ENCODE peak calls at places on chromosomes 11 and 22, in ten cellular contexts. One of them, this sample, is unnamed.

GRCh38 chr22:41237036-41237706 is 3.6 kb downstream of the CHADL start:
- DNase-seq in lower leg skin: peak
- DNase-seq in endothelial cell: no peak
- DNase-seq in astrocyte: no peak
- DNase-seq in pancreas: peak
- DNase-seq in PC-3: no peak
- DNase-seq in RWPE1: no peak
- DNase-seq in nephron progenitor cell: no peak
- DNase-seq in HFFc6: no peak
- DNase-seq in neural progenitor cell: no peak
- DNase-seq in this sample: no peak

GRCh38 chr11:61542024-61542461 is 33.5 kb downstream of the LRRC10B start:
- DNase-seq in lower leg skin: no peak
- DNase-seq in endothelial cell: no peak
- DNase-seq in astrocyte: no peak
- DNase-seq in pancreas: no peak
- DNase-seq in PC-3: no peak
- DNase-seq in RWPE1: no peak
- DNase-seq in nephron progenitor cell: no peak
- DNase-seq in HFFc6: no peak
- DNase-seq in neural progenitor cell: no peak
- DNase-seq in this sample: no peak

GRCh38 chr11:13329670-13330401 is 52.2 kb downstream of the BMAL1 start:
- DNase-seq in lower leg skin: no peak
- DNase-seq in endothelial cell: no peak
- DNase-seq in astrocyte: peak
- DNase-seq in pancreas: no peak
- DNase-seq in PC-3: peak
- DNase-seq in RWPE1: peak
- DNase-seq in nephron progenitor cell: no peak
- DNase-seq in HFFc6: no peak
- DNase-seq in neural progenitor cell: no peak
- DNase-seq in this sample: peak

GRCh38 chr22:39468487-39469325 is 11.9 kb downstream of the MGAT3 start:
- DNase-seq in lower leg skin: no peak
- DNase-seq in endothelial cell: no peak
- DNase-seq in astrocyte: no peak
- DNase-seq in pancreas: no peak
- DNase-seq in PC-3: no peak
- DNase-seq in RWPE1: no peak
- DNase-seq in nephron progenitor cell: no peak
- DNase-seq in HFFc6: no peak
- DNase-seq in neural progenitor cell: no peak
- DNase-seq in this sample: no peak

GRCh38 chr11:92605667-92606066 is 363.8 kb upstream of the MTNR1B start:
- DNase-seq in lower leg skin: no peak
- DNase-seq in endothelial cell: no peak
- DNase-seq in astrocyte: no peak
- DNase-seq in pancreas: no peak
- DNase-seq in PC-3: no peak
- DNase-seq in RWPE1: no peak
- DNase-seq in nephron progenitor cell: no peak
- DNase-seq in HFFc6: no peak
- DNase-seq in neural progenitor cell: no peak
- DNase-seq in this sample: no peak

GRCh38 chr11:48055292-48056132 is 75.2 kb downstream of the PTPRJ start:
- DNase-seq in lower leg skin: no peak
- DNase-seq in endothelial cell: no peak
- DNase-seq in astrocyte: peak
- DNase-seq in pancreas: no peak
- DNase-seq in PC-3: peak
- DNase-seq in RWPE1: no peak
- DNase-seq in nephron progenitor cell: peak
- DNase-seq in HFFc6: no peak
- DNase-seq in neural progenitor cell: no peak
- DNase-seq in this sample: peak

GRCh38 chr11:44016546-44017442 is 31.0 kb upstream of the ACCSL start:
- DNase-seq in lower leg skin: peak
- DNase-seq in endothelial cell: no peak
- DNase-seq in astrocyte: no peak
- DNase-seq in pancreas: no peak
- DNase-seq in PC-3: no peak
- DNase-seq in RWPE1: no peak
- DNase-seq in nephron progenitor cell: no peak
- DNase-seq in HFFc6: no peak
- DNase-seq in neural progenitor cell: no peak
- DNase-seq in this sample: no peak

GRCh38 chr11:75350743-75351540 is 519 bp downstream of the ARRB1 start:
- DNase-seq in lower leg skin: peak
- DNase-seq in endothelial cell: peak
- DNase-seq in astrocyte: peak
- DNase-seq in pancreas: peak
- DNase-seq in PC-3: peak
- DNase-seq in RWPE1: no peak
- DNase-seq in nephron progenitor cell: peak
- DNase-seq in HFFc6: no peak
- DNase-seq in neural progenitor cell: peak
- DNase-seq in this sample: no peak

GRCh38 chr11:2665747-2666710 is 33.8 kb downstream of the KCNQ1OT1 start:
- DNase-seq in lower leg skin: peak
- DNase-seq in endothelial cell: no peak
- DNase-seq in astrocyte: peak
- DNase-seq in pancreas: peak
- DNase-seq in PC-3: no peak
- DNase-seq in RWPE1: no peak
- DNase-seq in nephron progenitor cell: no peak
- DNase-seq in HFFc6: no peak
- DNase-seq in neural progenitor cell: no peak
- DNase-seq in this sample: no peak

GRCh38 chr22:28855355-28856094 is 27.8 kb upstream of the ZNRF3 start:
- DNase-seq in lower leg skin: no peak
- DNase-seq in endothelial cell: peak
- DNase-seq in astrocyte: peak
- DNase-seq in pancreas: no peak
- DNase-seq in PC-3: peak
- DNase-seq in RWPE1: peak
- DNase-seq in nephron progenitor cell: peak
- DNase-seq in HFFc6: peak
- DNase-seq in neural progenitor cell: peak
- DNase-seq in this sample: peak

GRCh38 chr11:72257551-72257950 is 13.6 kb upstream of the PHOX2A start:
- DNase-seq in lower leg skin: no peak
- DNase-seq in endothelial cell: no peak
- DNase-seq in astrocyte: no peak
- DNase-seq in pancreas: no peak
- DNase-seq in PC-3: no peak
- DNase-seq in RWPE1: no peak
- DNase-seq in nephron progenitor cell: no peak
- DNase-seq in HFFc6: no peak
- DNase-seq in neural progenitor cell: no peak
- DNase-seq in this sample: no peak

GRCh38 chr11:108895579-108896480 is 231.0 kb downstream of the DDX10 start:
- DNase-seq in lower leg skin: no peak
- DNase-seq in endothelial cell: no peak
- DNase-seq in astrocyte: peak
- DNase-seq in pancreas: no peak
- DNase-seq in PC-3: peak
- DNase-seq in RWPE1: peak
- DNase-seq in nephron progenitor cell: no peak
- DNase-seq in HFFc6: peak
- DNase-seq in neural progenitor cell: no peak
- DNase-seq in this sample: no peak

GRCh38 chr11:30282289-30282631 is 40.6 kb upstream of the ARL14EP start:
- DNase-seq in lower leg skin: no peak
- DNase-seq in endothelial cell: peak
- DNase-seq in astrocyte: no peak
- DNase-seq in pancreas: no peak
- DNase-seq in PC-3: no peak
- DNase-seq in RWPE1: no peak
- DNase-seq in nephron progenitor cell: no peak
- DNase-seq in HFFc6: no peak
- DNase-seq in neural progenitor cell: no peak
- DNase-seq in this sample: no peak

GRCh38 chr11:73652856-73653559 is 6.6 kb downstream of the PLEKHB1 start:
- DNase-seq in lower leg skin: no peak
- DNase-seq in endothelial cell: no peak
- DNase-seq in astrocyte: no peak
- DNase-seq in pancreas: no peak
- DNase-seq in PC-3: no peak
- DNase-seq in RWPE1: no peak
- DNase-seq in nephron progenitor cell: no peak
- DNase-seq in HFFc6: no peak
- DNase-seq in neural progenitor cell: no peak
- DNase-seq in this sample: no peak

GRCh38 chr11:123184531-123184930 is 10.5 kb downstream of the CLMP start:
- DNase-seq in lower leg skin: peak
- DNase-seq in endothelial cell: no peak
- DNase-seq in astrocyte: no peak
- DNase-seq in pancreas: no peak
- DNase-seq in PC-3: peak
- DNase-seq in RWPE1: no peak
- DNase-seq in nephron progenitor cell: no peak
- DNase-seq in HFFc6: no peak
- DNase-seq in neural progenitor cell: no peak
- DNase-seq in this sample: no peak

GRCh38 chr22:24968066-24968561 is 15.6 kb downstream of the KIAA1671 start:
- DNase-seq in lower leg skin: no peak
- DNase-seq in endothelial cell: no peak
- DNase-seq in astrocyte: peak
- DNase-seq in pancreas: no peak
- DNase-seq in PC-3: peak
- DNase-seq in RWPE1: peak
- DNase-seq in nephron progenitor cell: no peak
- DNase-seq in HFFc6: peak
- DNase-seq in neural progenitor cell: peak
- DNase-seq in this sample: no peak

GRCh38 chr11:107695446-107695845 is 16.4 kb downstream of the SLN start:
- DNase-seq in lower leg skin: no peak
- DNase-seq in endothelial cell: no peak
- DNase-seq in astrocyte: no peak
- DNase-seq in pancreas: no peak
- DNase-seq in PC-3: no peak
- DNase-seq in RWPE1: no peak
- DNase-seq in nephron progenitor cell: no peak
- DNase-seq in HFFc6: peak
- DNase-seq in neural progenitor cell: no peak
- DNase-seq in this sample: no peak

GRCh38 chr11:73804712-73805111 is 17.0 kb downstream of the MRPL48 start:
- DNase-seq in lower leg skin: no peak
- DNase-seq in endothelial cell: no peak
- DNase-seq in astrocyte: no peak
- DNase-seq in pancreas: no peak
- DNase-seq in PC-3: no peak
- DNase-seq in RWPE1: no peak
- DNase-seq in nephron progenitor cell: no peak
- DNase-seq in HFFc6: no peak
- DNase-seq in neural progenitor cell: no peak
- DNase-seq in this sample: no peak

GRCh38 chr11:17778352-17778751 is 43.8 kb downstream of the KCNC1 start:
- DNase-seq in lower leg skin: no peak
- DNase-seq in endothelial cell: no peak
- DNase-seq in astrocyte: no peak
- DNase-seq in pancreas: no peak
- DNase-seq in PC-3: no peak
- DNase-seq in RWPE1: no peak
- DNase-seq in nephron progenitor cell: no peak
- DNase-seq in HFFc6: no peak
- DNase-seq in neural progenitor cell: no peak
- DNase-seq in this sample: no peak

GRCh38 chr22:32951081-32951806 is 106.9 kb downstream of the SYN3 start:
- DNase-seq in lower leg skin: no peak
- DNase-seq in endothelial cell: peak
- DNase-seq in astrocyte: no peak
- DNase-seq in pancreas: no peak
- DNase-seq in PC-3: no peak
- DNase-seq in RWPE1: no peak
- DNase-seq in nephron progenitor cell: peak
- DNase-seq in HFFc6: no peak
- DNase-seq in neural progenitor cell: peak
- DNase-seq in this sample: no peak
- TF ChIP-seq CTCF in lower leg skin: no peak
- TF ChIP-seq CTCF in endothelial cell: peak
- TF ChIP-seq CTCF in astrocyte: no peak
- TF ChIP-seq CTCF in pancreas: no peak
- TF ChIP-seq CTCF in PC-3: no peak
- TF ChIP-seq CTCF in RWPE1: no peak
- TF ChIP-seq CTCF in nephron progenitor cell: no peak
- TF ChIP-seq CTCF in HFFc6: peak
- TF ChIP-seq CTCF in neural progenitor cell: peak
- TF ChIP-seq CTCF in this sample: no peak

GRCh38 chr11:118979434-118979833 is 7.9 kb downstream of the FOXR1 start:
- DNase-seq in lower leg skin: no peak
- DNase-seq in endothelial cell: no peak
- DNase-seq in astrocyte: no peak
- DNase-seq in pancreas: no peak
- DNase-seq in PC-3: no peak
- DNase-seq in RWPE1: no peak
- DNase-seq in nephron progenitor cell: no peak
- DNase-seq in HFFc6: no peak
- DNase-seq in neural progenitor cell: peak
- DNase-seq in this sample: no peak
- TF ChIP-seq CTCF in lower leg skin: no peak
- TF ChIP-seq CTCF in endothelial cell: no peak
- TF ChIP-seq CTCF in astrocyte: no peak
- TF ChIP-seq CTCF in pancreas: no peak
- TF ChIP-seq CTCF in PC-3: no peak
- TF ChIP-seq CTCF in RWPE1: no peak
- TF ChIP-seq CTCF in nephron progenitor cell: no peak
- TF ChIP-seq CTCF in HFFc6: no peak
- TF ChIP-seq CTCF in neural progenitor cell: peak
- TF ChIP-seq CTCF in this sample: no peak

DNA sequence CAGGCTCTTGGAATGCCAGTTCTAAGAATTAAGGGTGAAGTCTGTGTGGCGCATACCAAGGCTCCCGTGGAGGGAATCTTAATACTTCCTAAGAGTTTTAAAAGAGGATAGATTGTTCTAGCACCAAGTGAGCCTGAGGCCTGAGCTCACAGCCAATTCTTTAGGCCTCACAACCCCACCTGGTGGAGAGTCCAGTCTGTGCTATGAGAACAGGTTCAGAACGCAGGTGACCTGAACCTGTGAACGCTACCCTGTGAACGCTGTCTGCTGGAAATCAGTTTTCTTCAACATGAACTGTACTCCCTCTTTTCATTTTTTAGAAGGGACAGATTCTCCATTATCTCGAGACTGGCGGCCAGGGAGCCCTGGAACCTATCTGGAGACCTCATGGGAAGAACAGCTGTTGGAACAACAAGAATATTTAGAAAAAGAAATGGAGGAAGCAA is 43.2 kb upstream of the DLAT start:
- DNase-seq in lower leg skin: no peak
- DNase-seq in endothelial cell: peak
- DNase-seq in astrocyte: peak
- DNase-seq in pancreas: peak
- DNase-seq in PC-3: peak
- DNase-seq in RWPE1: peak
- DNase-seq in nephron progenitor cell: peak
- DNase-seq in HFFc6: peak
- DNase-seq in neural progenitor cell: peak
- DNase-seq in this sample: peak
- TF ChIP-seq CTCF in lower leg skin: no peak
- TF ChIP-seq CTCF in endothelial cell: peak
- TF ChIP-seq CTCF in astrocyte: peak
- TF ChIP-seq CTCF in pancreas: peak
- TF ChIP-seq CTCF in PC-3: peak
- TF ChIP-seq CTCF in RWPE1: peak
- TF ChIP-seq CTCF in nephron progenitor cell: peak
- TF ChIP-seq CTCF in HFFc6: peak
- TF ChIP-seq CTCF in neural progenitor cell: peak
- TF ChIP-seq CTCF in this sample: peak

GRCh38 chr11:112271242-112271641 is 10.6 kb upstream of the PLET1 start:
- DNase-seq in lower leg skin: no peak
- DNase-seq in endothelial cell: no peak
- DNase-seq in astrocyte: no peak
- DNase-seq in pancreas: no peak
- DNase-seq in PC-3: no peak
- DNase-seq in RWPE1: no peak
- DNase-seq in nephron progenitor cell: no peak
- DNase-seq in HFFc6: no peak
- DNase-seq in neural progenitor cell: no peak
- DNase-seq in this sample: no peak
- TF ChIP-seq CTCF in lower leg skin: no peak
- TF ChIP-seq CTCF in endothelial cell: no peak
- TF ChIP-seq CTCF in astrocyte: no peak
- TF ChIP-seq CTCF in pancreas: no peak
- TF ChIP-seq CTCF in PC-3: no peak
- TF ChIP-seq CTCF in RWPE1: no peak
- TF ChIP-seq CTCF in nephron progenitor cell: no peak
- TF ChIP-seq CTCF in HFFc6: no peak
- TF ChIP-seq CTCF in neural progenitor cell: no peak
- TF ChIP-seq CTCF in this sample: no peak

This sample was measured in LNCaP clone FGC.